ENCODE peak calls at places on chromosome 14, in ten cellular contexts. One of them, this sample, is unnamed.

GRCh38 chr14:89339579-89339978 is 77.5 kb downstream of the FOXN3 start:
- DNase-seq in T-helper 1 cell: no peak
- DNase-seq in activated CD4-positive, alpha-beta T cell treated with anti-CD3 and anti-CD28 coated beads for 48 hours: no peak
- DNase-seq in AG08396: no peak
- DNase-seq in psoas muscle: no peak
- DNase-seq in Kasumi-1: no peak
- DNase-seq in activated CD8-positive, alpha-beta memory T cell treated with anti-CD3 and anti-CD28 coated beads for 24 hours: no peak
- DNase-seq in stimulated activated CD4-positive, alpha-beta T cell treated with anti-CD3 and anti-CD28 coated beads, Interleukin-15, amount 100 ng/mL, for 1 hour: no peak
- DNase-seq in RWPE1: no peak
- DNase-seq in non-pigmented ciliary epithelial cell: no peak
- DNase-seq in this sample: no peak

GRCh38 chr14:92154283-92154942 is 32.6 kb downstream of the CPSF2 start:
- DNase-seq in RWPE1: no peak
- DNase-seq in T-helper 1 cell: no peak
- DNase-seq in AG08396: peak; percentile 20
- DNase-seq in stimulated activated CD4-positive, alpha-beta T cell treated with anti-CD3 and anti-CD28 coated beads, Interleukin-15, amount 100 ng/mL, for 1 hour: no peak
- DNase-seq in Kasumi-1: no peak
- DNase-seq in activated CD8-positive, alpha-beta memory T cell treated with anti-CD3 and anti-CD28 coated beads for 24 hours: no peak
- DNase-seq in psoas muscle: no peak
- DNase-seq in non-pigmented ciliary epithelial cell: no peak
- DNase-seq in activated CD4-positive, alpha-beta T cell treated with anti-CD3 and anti-CD28 coated beads for 48 hours: no peak
- DNase-seq in this sample: no peak

GRCh38 chr14:99744199-99744872 is 48.9 kb upstream of the EML1 start:
- DNase-seq in Kasumi-1: no peak
- DNase-seq in RWPE1: no peak
- DNase-seq in psoas muscle: no peak
- DNase-seq in AG08396: no peak
- DNase-seq in activated CD8-positive, alpha-beta memory T cell treated with anti-CD3 and anti-CD28 coated beads for 24 hours: no peak
- DNase-seq in activated CD4-positive, alpha-beta T cell treated with anti-CD3 and anti-CD28 coated beads for 48 hours: no peak
- DNase-seq in T-helper 1 cell: no peak
- DNase-seq in stimulated activated CD4-positive, alpha-beta T cell treated with anti-CD3 and anti-CD28 coated beads, Interleukin-15, amount 100 ng/mL, for 1 hour: no peak
- DNase-seq in non-pigmented ciliary epithelial cell: no peak
- DNase-seq in this sample: no peak

GRCh38 chr14:50225067-50225973 is 6.1 kb downstream of the SOS2 start:
- DNase-seq in activated CD8-positive, alpha-beta memory T cell treated with anti-CD3 and anti-CD28 coated beads for 24 hours: no peak
- DNase-seq in stimulated activated CD4-positive, alpha-beta T cell treated with anti-CD3 and anti-CD28 coated beads, Interleukin-15, amount 100 ng/mL, for 1 hour: no peak
- DNase-seq in non-pigmented ciliary epithelial cell: peak; percentile 75
- DNase-seq in Kasumi-1: no peak
- DNase-seq in T-helper 1 cell: no peak
- DNase-seq in psoas muscle: no peak
- DNase-seq in AG08396: peak; percentile 71
- DNase-seq in activated CD4-positive, alpha-beta T cell treated with anti-CD3 and anti-CD28 coated beads for 48 hours: no peak
- DNase-seq in RWPE1: peak; percentile 64
- DNase-seq in this sample: no peak

GRCh38 chr14:50854521-50854920 is 17.3 kb upstream of the ABHD12B start:
- DNase-seq in activated CD8-positive, alpha-beta memory T cell treated with anti-CD3 and anti-CD28 coated beads for 24 hours: no peak
- DNase-seq in activated CD4-positive, alpha-beta T cell treated with anti-CD3 and anti-CD28 coated beads for 48 hours: no peak
- DNase-seq in T-helper 1 cell: no peak
- DNase-seq in stimulated activated CD4-positive, alpha-beta T cell treated with anti-CD3 and anti-CD28 coated beads, Interleukin-15, amount 100 ng/mL, for 1 hour: no peak
- DNase-seq in AG08396: no peak
- DNase-seq in non-pigmented ciliary epithelial cell: no peak
- DNase-seq in Kasumi-1: peak; percentile 44
- DNase-seq in psoas muscle: no peak
- DNase-seq in RWPE1: no peak
- DNase-seq in this sample: no peak

GRCh38 chr14:64209428-64210165 is 84.6 kb downstream of the ESR2 start:
- DNase-seq in AG08396: peak; percentile 60
- DNase-seq in RWPE1: no peak
- DNase-seq in non-pigmented ciliary epithelial cell: no peak
- DNase-seq in psoas muscle: peak; percentile 54
- DNase-seq in Kasumi-1: peak; percentile 16
- DNase-seq in activated CD8-positive, alpha-beta memory T cell treated with anti-CD3 and anti-CD28 coated beads for 24 hours: no peak
- DNase-seq in stimulated activated CD4-positive, alpha-beta T cell treated with anti-CD3 and anti-CD28 coated beads, Interleukin-15, amount 100 ng/mL, for 1 hour: no peak
- DNase-seq in T-helper 1 cell: no peak
- DNase-seq in activated CD4-positive, alpha-beta T cell treated with anti-CD3 and anti-CD28 coated beads for 48 hours: no peak
- DNase-seq in this sample: no peak

GRCh38 chr14:81990312-81990761 is 456.7 kb upstream of the SEL1L start:
- DNase-seq in non-pigmented ciliary epithelial cell: peak; percentile 3
- DNase-seq in stimulated activated CD4-positive, alpha-beta T cell treated with anti-CD3 and anti-CD28 coated beads, Interleukin-15, amount 100 ng/mL, for 1 hour: no peak
- DNase-seq in AG08396: peak; percentile 28
- DNase-seq in T-helper 1 cell: no peak
- DNase-seq in activated CD8-positive, alpha-beta memory T cell treated with anti-CD3 and anti-CD28 coated beads for 24 hours: peak; percentile 57
- DNase-seq in psoas muscle: no peak
- DNase-seq in Kasumi-1: peak; percentile 64
- DNase-seq in RWPE1: peak; percentile 22
- DNase-seq in activated CD4-positive, alpha-beta T cell treated with anti-CD3 and anti-CD28 coated beads for 48 hours: peak; percentile 53
- DNase-seq in this sample: no peak

GRCh38 chr14:93800038-93800937 is 12.0 kb upstream of the PRIMA1 start:
- DNase-seq in RWPE1: no peak
- DNase-seq in activated CD4-positive, alpha-beta T cell treated with anti-CD3 and anti-CD28 coated beads for 48 hours: no peak
- DNase-seq in Kasumi-1: no peak
- DNase-seq in stimulated activated CD4-positive, alpha-beta T cell treated with anti-CD3 and anti-CD28 coated beads, Interleukin-15, amount 100 ng/mL, for 1 hour: no peak
- DNase-seq in T-helper 1 cell: no peak
- DNase-seq in psoas muscle: no peak
- DNase-seq in AG08396: no peak
- DNase-seq in non-pigmented ciliary epithelial cell: no peak
- DNase-seq in activated CD8-positive, alpha-beta memory T cell treated with anti-CD3 and anti-CD28 coated beads for 24 hours: no peak
- DNase-seq in this sample: no peak

GRCh38 chr14:34951286-34951685 is 31.5 kb upstream of the SRP54 start:
- DNase-seq in psoas muscle: no peak
- DNase-seq in RWPE1: no peak
- DNase-seq in T-helper 1 cell: no peak
- DNase-seq in non-pigmented ciliary epithelial cell: no peak
- DNase-seq in Kasumi-1: no peak
- DNase-seq in AG08396: no peak
- DNase-seq in stimulated activated CD4-positive, alpha-beta T cell treated with anti-CD3 and anti-CD28 coated beads, Interleukin-15, amount 100 ng/mL, for 1 hour: no peak
- DNase-seq in activated CD4-positive, alpha-beta T cell treated with anti-CD3 and anti-CD28 coated beads for 48 hours: no peak
- DNase-seq in activated CD8-positive, alpha-beta memory T cell treated with anti-CD3 and anti-CD28 coated beads for 24 hours: no peak
- DNase-seq in this sample: no peak

GRCh38 chr14:20627337-20628032 is 14.0 kb downstream of the OR6S1 start:
- DNase-seq in RWPE1: no peak
- DNase-seq in activated CD8-positive, alpha-beta memory T cell treated with anti-CD3 and anti-CD28 coated beads for 24 hours: no peak
- DNase-seq in stimulated activated CD4-positive, alpha-beta T cell treated with anti-CD3 and anti-CD28 coated beads, Interleukin-15, amount 100 ng/mL, for 1 hour: no peak
- DNase-seq in non-pigmented ciliary epithelial cell: no peak
- DNase-seq in Kasumi-1: no peak
- DNase-seq in T-helper 1 cell: no peak
- DNase-seq in AG08396: no peak
- DNase-seq in psoas muscle: no peak
- DNase-seq in activated CD4-positive, alpha-beta T cell treated with anti-CD3 and anti-CD28 coated beads for 48 hours: no peak
- DNase-seq in this sample: no peak

GRCh38 chr14:92403981-92404380 is 81.0 kb downstream of the SLC24A4 start:
- DNase-seq in activated CD4-positive, alpha-beta T cell treated with anti-CD3 and anti-CD28 coated beads for 48 hours: no peak
- DNase-seq in RWPE1: no peak
- DNase-seq in psoas muscle: no peak
- DNase-seq in activated CD8-positive, alpha-beta memory T cell treated with anti-CD3 and anti-CD28 coated beads for 24 hours: no peak
- DNase-seq in stimulated activated CD4-positive, alpha-beta T cell treated with anti-CD3 and anti-CD28 coated beads, Interleukin-15, amount 100 ng/mL, for 1 hour: no peak
- DNase-seq in AG08396: no peak
- DNase-seq in non-pigmented ciliary epithelial cell: no peak
- DNase-seq in Kasumi-1: no peak
- DNase-seq in T-helper 1 cell: no peak
- DNase-seq in this sample: no peak

GRCh38 chr14:74605531-74606223 is 6.4 kb downstream of the LTBP2 start:
- DNase-seq in non-pigmented ciliary epithelial cell: no peak
- DNase-seq in Kasumi-1: no peak
- DNase-seq in AG08396: no peak
- DNase-seq in RWPE1: no peak
- DNase-seq in activated CD4-positive, alpha-beta T cell treated with anti-CD3 and anti-CD28 coated beads for 48 hours: no peak
- DNase-seq in psoas muscle: peak; percentile 46
- DNase-seq in T-helper 1 cell: no peak
- DNase-seq in activated CD8-positive, alpha-beta memory T cell treated with anti-CD3 and anti-CD28 coated beads for 24 hours: no peak
- DNase-seq in stimulated activated CD4-positive, alpha-beta T cell treated with anti-CD3 and anti-CD28 coated beads, Interleukin-15, amount 100 ng/mL, for 1 hour: no peak
- DNase-seq in this sample: no peak

GRCh38 chr14:82075566-82075965 is 541.9 kb upstream of the SEL1L start:
- DNase-seq in activated CD8-positive, alpha-beta memory T cell treated with anti-CD3 and anti-CD28 coated beads for 24 hours: no peak
- DNase-seq in non-pigmented ciliary epithelial cell: no peak
- DNase-seq in RWPE1: peak; percentile 8
- DNase-seq in activated CD4-positive, alpha-beta T cell treated with anti-CD3 and anti-CD28 coated beads for 48 hours: peak; percentile 13
- DNase-seq in T-helper 1 cell: no peak
- DNase-seq in psoas muscle: no peak
- DNase-seq in Kasumi-1: peak; percentile 57
- DNase-seq in stimulated activated CD4-positive, alpha-beta T cell treated with anti-CD3 and anti-CD28 coated beads, Interleukin-15, amount 100 ng/mL, for 1 hour: no peak
- DNase-seq in AG08396: no peak
- DNase-seq in this sample: no peak

GRCh38 chr14:71117839-71118743 is 210.8 kb downstream of the PCNX1 start:
- DNase-seq in T-helper 1 cell: no peak
- DNase-seq in non-pigmented ciliary epithelial cell: peak; percentile 87
- DNase-seq in activated CD8-positive, alpha-beta memory T cell treated with anti-CD3 and anti-CD28 coated beads for 24 hours: no peak
- DNase-seq in RWPE1: peak; percentile 92
- DNase-seq in AG08396: no peak
- DNase-seq in stimulated activated CD4-positive, alpha-beta T cell treated with anti-CD3 and anti-CD28 coated beads, Interleukin-15, amount 100 ng/mL, for 1 hour: no peak
- DNase-seq in psoas muscle: no peak
- DNase-seq in Kasumi-1: no peak
- DNase-seq in activated CD4-positive, alpha-beta T cell treated with anti-CD3 and anti-CD28 coated beads for 48 hours: no peak
- DNase-seq in this sample: no peak

GRCh38 chr14:80906946-80907345 is 34.6 kb downstream of the CEP128 start:
- DNase-seq in psoas muscle: no peak
- DNase-seq in activated CD8-positive, alpha-beta memory T cell treated with anti-CD3 and anti-CD28 coated beads for 24 hours: no peak
- DNase-seq in AG08396: peak; percentile 11
- DNase-seq in Kasumi-1: no peak
- DNase-seq in stimulated activated CD4-positive, alpha-beta T cell treated with anti-CD3 and anti-CD28 coated beads, Interleukin-15, amount 100 ng/mL, for 1 hour: no peak
- DNase-seq in activated CD4-positive, alpha-beta T cell treated with anti-CD3 and anti-CD28 coated beads for 48 hours: no peak
- DNase-seq in T-helper 1 cell: no peak
- DNase-seq in RWPE1: no peak
- DNase-seq in non-pigmented ciliary epithelial cell: no peak
- DNase-seq in this sample: no peak

GRCh38 chr14:63678538-63678937 is 36.9 kb upstream of the WDR89 start:
- DNase-seq in RWPE1: no peak
- DNase-seq in activated CD4-positive, alpha-beta T cell treated with anti-CD3 and anti-CD28 coated beads for 48 hours: no peak
- DNase-seq in T-helper 1 cell: no peak
- DNase-seq in psoas muscle: no peak
- DNase-seq in non-pigmented ciliary epithelial cell: no peak
- DNase-seq in activated CD8-positive, alpha-beta memory T cell treated with anti-CD3 and anti-CD28 coated beads for 24 hours: no peak
- DNase-seq in AG08396: no peak
- DNase-seq in stimulated activated CD4-positive, alpha-beta T cell treated with anti-CD3 and anti-CD28 coated beads, Interleukin-15, amount 100 ng/mL, for 1 hour: no peak
- DNase-seq in Kasumi-1: no peak
- DNase-seq in this sample: no peak

GRCh38 chr14:62778310-62778709 is 266.9 kb downstream of the KCNH5 start:
- DNase-seq in AG08396: no peak
- DNase-seq in Kasumi-1: no peak
- DNase-seq in T-helper 1 cell: no peak
- DNase-seq in psoas muscle: no peak
- DNase-seq in RWPE1: no peak
- DNase-seq in activated CD8-positive, alpha-beta memory T cell treated with anti-CD3 and anti-CD28 coated beads for 24 hours: no peak
- DNase-seq in activated CD4-positive, alpha-beta T cell treated with anti-CD3 and anti-CD28 coated beads for 48 hours: no peak
- DNase-seq in non-pigmented ciliary epithelial cell: no peak
- DNase-seq in stimulated activated CD4-positive, alpha-beta T cell treated with anti-CD3 and anti-CD28 coated beads, Interleukin-15, amount 100 ng/mL, for 1 hour: no peak
- DNase-seq in this sample: no peak

GRCh38 chr14:50859296-50859624 is 12.6 kb upstream of the ABHD12B start:
- DNase-seq in stimulated activated CD4-positive, alpha-beta T cell treated with anti-CD3 and anti-CD28 coated beads, Interleukin-15, amount 100 ng/mL, for 1 hour: no peak
- DNase-seq in psoas muscle: no peak
- DNase-seq in non-pigmented ciliary epithelial cell: no peak
- DNase-seq in Kasumi-1: no peak
- DNase-seq in T-helper 1 cell: no peak
- DNase-seq in RWPE1: no peak
- DNase-seq in activated CD8-positive, alpha-beta memory T cell treated with anti-CD3 and anti-CD28 coated beads for 24 hours: no peak
- DNase-seq in activated CD4-positive, alpha-beta T cell treated with anti-CD3 and anti-CD28 coated beads for 48 hours: no peak
- DNase-seq in AG08396: peak; percentile 14
- DNase-seq in this sample: no peak

GRCh38 chr14:74980746-74981661 is 21.7 kb upstream of the EIF2B2 start:
- DNase-seq in AG08396: peak; percentile 25
- DNase-seq in activated CD4-positive, alpha-beta T cell treated with anti-CD3 and anti-CD28 coated beads for 48 hours: no peak
- DNase-seq in stimulated activated CD4-positive, alpha-beta T cell treated with anti-CD3 and anti-CD28 coated beads, Interleukin-15, amount 100 ng/mL, for 1 hour: no peak
- DNase-seq in T-helper 1 cell: no peak
- DNase-seq in Kasumi-1: no peak
- DNase-seq in RWPE1: no peak
- DNase-seq in activated CD8-positive, alpha-beta memory T cell treated with anti-CD3 and anti-CD28 coated beads for 24 hours: no peak
- DNase-seq in non-pigmented ciliary epithelial cell: no peak
- DNase-seq in psoas muscle: peak; percentile 86
- DNase-seq in this sample: peak; percentile 94

GRCh38 chr14:92728781-92729364 is 19.6 kb downstream of the LGMN start:
- DNase-seq in activated CD4-positive, alpha-beta T cell treated with anti-CD3 and anti-CD28 coated beads for 48 hours: peak; percentile 81
- DNase-seq in activated CD8-positive, alpha-beta memory T cell treated with anti-CD3 and anti-CD28 coated beads for 24 hours: no peak
- DNase-seq in T-helper 1 cell: no peak
- DNase-seq in RWPE1: peak; percentile 84
- DNase-seq in psoas muscle: no peak
- DNase-seq in AG08396: no peak
- DNase-seq in stimulated activated CD4-positive, alpha-beta T cell treated with anti-CD3 and anti-CD28 coated beads, Interleukin-15, amount 100 ng/mL, for 1 hour: no peak
- DNase-seq in non-pigmented ciliary epithelial cell: no peak
- DNase-seq in Kasumi-1: peak; percentile 37
- DNase-seq in this sample: no peak

GRCh38 chr14:104590240-104590965 is 10.8 kb downstream of the C14orf180 start:
- DNase-seq in non-pigmented ciliary epithelial cell: no peak
- DNase-seq in psoas muscle: peak; percentile 23
- DNase-seq in RWPE1: no peak
- DNase-seq in Kasumi-1: no peak
- DNase-seq in activated CD4-positive, alpha-beta T cell treated with anti-CD3 and anti-CD28 coated beads for 48 hours: no peak
- DNase-seq in stimulated activated CD4-positive, alpha-beta T cell treated with anti-CD3 and anti-CD28 coated beads, Interleukin-15, amount 100 ng/mL, for 1 hour: no peak
- DNase-seq in activated CD8-positive, alpha-beta memory T cell treated with anti-CD3 and anti-CD28 coated beads for 24 hours: no peak
- DNase-seq in AG08396: no peak
- DNase-seq in T-helper 1 cell: no peak
- DNase-seq in this sample: no peak

GRCh38 chr14:64772394-64772950 is 68.2 kb downstream of the PLEKHG3 start:
- DNase-seq in activated CD8-positive, alpha-beta memory T cell treated with anti-CD3 and anti-CD28 coated beads for 24 hours: no peak
- DNase-seq in psoas muscle: no peak
- DNase-seq in AG08396: no peak
- DNase-seq in non-pigmented ciliary epithelial cell: no peak
- DNase-seq in T-helper 1 cell: no peak
- DNase-seq in stimulated activated CD4-positive, alpha-beta T cell treated with anti-CD3 and anti-CD28 coated beads, Interleukin-15, amount 100 ng/mL, for 1 hour: no peak
- DNase-seq in Kasumi-1: no peak
- DNase-seq in activated CD4-positive, alpha-beta T cell treated with anti-CD3 and anti-CD28 coated beads for 48 hours: no peak
- DNase-seq in RWPE1: no peak
- DNase-seq in this sample: no peak

GRCh38 chr14:64680013-64680674 is 24.1 kb upstream of the PLEKHG3 start:
- DNase-seq in T-helper 1 cell: no peak
- DNase-seq in AG08396: no peak
- DNase-seq in stimulated activated CD4-positive, alpha-beta T cell treated with anti-CD3 and anti-CD28 coated beads, Interleukin-15, amount 100 ng/mL, for 1 hour: no peak
- DNase-seq in activated CD8-positive, alpha-beta memory T cell treated with anti-CD3 and anti-CD28 coated beads for 24 hours: no peak
- DNase-seq in activated CD4-positive, alpha-beta T cell treated with anti-CD3 and anti-CD28 coated beads for 48 hours: no peak
- DNase-seq in Kasumi-1: no peak
- DNase-seq in psoas muscle: no peak
- DNase-seq in non-pigmented ciliary epithelial cell: no peak
- DNase-seq in RWPE1: peak; percentile 92
- DNase-seq in this sample: no peak

GRCh38 chr14:52370406-52370911 is 56.3 kb downstream of the PTGER2 start:
- DNase-seq in activated CD4-positive, alpha-beta T cell treated with anti-CD3 and anti-CD28 coated beads for 48 hours: no peak
- DNase-seq in RWPE1: peak; percentile 56
- DNase-seq in stimulated activated CD4-positive, alpha-beta T cell treated with anti-CD3 and anti-CD28 coated beads, Interleukin-15, amount 100 ng/mL, for 1 hour: no peak
- DNase-seq in activated CD8-positive, alpha-beta memory T cell treated with anti-CD3 and anti-CD28 coated beads for 24 hours: no peak
- DNase-seq in non-pigmented ciliary epithelial cell: no peak
- DNase-seq in psoas muscle: no peak
- DNase-seq in AG08396: no peak
- DNase-seq in T-helper 1 cell: no peak
- DNase-seq in Kasumi-1: no peak
- DNase-seq in this sample: no peak

This sample was measured in osteocyte.